ENCODE peak calls at places on chromosomes 11 and 22, in eight cellular contexts. G is fibroblast of villous mesenchyme, F is brain microvascular endothelial cell, N is Calu3, M is fibroblast of the aortic adventitia, S is HFFc6, D is fibroblast of pulmonary artery, Q is progenitor cell of endocrine pancreas. R is an unnamed sample.

GRCh38 chr22:41766476-41766875 is 34.0 kb upstream of the CCDC134 start:
- DNase-seq in M (no peak), D (no peak), N (no peak), Q (no peak), F (no peak), G (no peak), S (no peak), R (no peak)

GRCh38 chr11:87447606-87448005 is 409.9 kb downstream of the TMEM135 start:
- DNase-seq in S (no peak), D (no peak), Q (no peak), F (no peak), G (no peak), M (no peak), N (no peak), R (no peak)

GRCh38 chr22:49970528-49971231 is 10.1 kb downstream of the PIM3 start:
- DNase-seq in F (peak; percentile 87), N (peak; percentile 98), Q (peak; percentile 57), G (peak; percentile 96), D (peak; percentile 95), M (peak; percentile 88), S (peak; percentile 97), R (peak; percentile 75)

GRCh38 chr22:49779853-49780271 is 47.8 kb downstream of the BRD1 start:
- DNase-seq in Q (no peak), D (no peak), F (no peak), S (no peak), M (no peak), G (no peak), N (no peak), R (no peak)

GRCh38 chr11:117009905-117010605 is 88.2 kb downstream of the SIK3 start:
- DNase-seq in M (no peak), G (no peak), Q (no peak), N (no peak), S (no peak), F (no peak), D (no peak), R (no peak)

GRCh38 chr11:86713552-86713951 is 41.1 kb upstream of the ME3 start:
- DNase-seq in D (no peak), M (no peak), G (no peak), Q (no peak), F (no peak), N (no peak), S (no peak), R (no peak)

GRCh38 chr11:88178211-88178610 is 3.0 kb upstream of the RAB38 start:
- DNase-seq in D (peak; percentile 33), Q (no peak), G (peak; percentile 37), M (peak; percentile 74), F (peak; percentile 7), S (no peak), N (no peak), R (no peak)

GRCh38 chr11:76888989-76889388 is 28.3 kb downstream of the ACER3 start:
- DNase-seq in M (peak; percentile 43), Q (no peak), D (peak; percentile 31), S (no peak), G (peak; percentile 57), N (no peak), F (peak; percentile 67), R (no peak)

GRCh38 chr11:120344302-120345004 is 8.2 kb downstream of the ARHGEF12 start:
- DNase-seq in G (peak; percentile 92), Q (no peak), M (no peak), S (peak; percentile 40), F (peak; percentile 53), N (no peak), D (no peak), R (no peak)

GRCh38 chr22:46747646-46748045 is 9.6 kb upstream of the CERK start:
- DNase-seq in G (no peak), N (no peak), Q (no peak), D (no peak), S (no peak), M (no peak), F (no peak), R (no peak)

GRCh38 chr11:86513746-86514373 is 139.2 kb downstream of the CCDC81 start:
- DNase-seq in Q (no peak), N (no peak), G (no peak), M (no peak), D (no peak), S (no peak), F (no peak), R (no peak)

GRCh38 chr11:46588131-46588530 is 5.7 kb downstream of the AMBRA1 start:
- DNase-seq in F (no peak), G (no peak), Q (no peak), D (no peak), S (no peak), M (no peak), N (no peak), R (no peak)

GRCh38 chr11:20964985-20965384 is 295.6 kb downstream of the NELL1 start:
- DNase-seq in D (no peak), Q (no peak), F (no peak), G (no peak), S (no peak), M (peak; percentile 7), N (no peak), R (no peak)

GRCh38 chr11:20963596-20963995 is 294.2 kb downstream of the NELL1 start:
- DNase-seq in Q (no peak), S (no peak), M (peak; percentile 4), G (no peak), F (no peak), N (no peak), D (no peak), R (no peak)

GRCh38 chr11:20962581-20962980 is 293.2 kb downstream of the NELL1 start:
- DNase-seq in Q (no peak), G (no peak), S (no peak), D (no peak), F (no peak), N (no peak), M (peak; percentile 30), R (no peak)

GRCh38 chr11:20966489-20966888 is 297.1 kb downstream of the NELL1 start:
- DNase-seq in S (no peak), M (no peak), G (no peak), F (no peak), N (no peak), D (no peak), Q (no peak), R (no peak)
- TF ChIP-seq CTCF in S (no peak), M (no peak), G (no peak), F (no peak), N (no peak), D (no peak), Q (no peak), R (no peak)

GRCh38 chr11:32153747-32154146 is 62.9 kb downstream of the RCN1 start:
- DNase-seq in G (no peak), M (no peak), F (no peak), D (no peak), N (no peak), Q (no peak), S (no peak), R (no peak)

GRCh38 chr11:32152821-32153220 is 61.9 kb downstream of the RCN1 start:
- DNase-seq in M (no peak), N (no peak), S (no peak), D (no peak), G (no peak), F (no peak), Q (no peak), R (no peak)

GRCh38 chr11:32149748-32150147 is 58.9 kb downstream of the RCN1 start:
- DNase-seq in M (no peak), S (no peak), N (no peak), G (no peak), F (no peak), D (no peak), Q (no peak), R (no peak)

GRCh38 chr11:32151036-32151435 is 60.2 kb downstream of the RCN1 start:
- DNase-seq in M (no peak), S (no peak), F (no peak), Q (no peak), N (no peak), D (no peak), G (no peak), R (no peak)

DNA sequence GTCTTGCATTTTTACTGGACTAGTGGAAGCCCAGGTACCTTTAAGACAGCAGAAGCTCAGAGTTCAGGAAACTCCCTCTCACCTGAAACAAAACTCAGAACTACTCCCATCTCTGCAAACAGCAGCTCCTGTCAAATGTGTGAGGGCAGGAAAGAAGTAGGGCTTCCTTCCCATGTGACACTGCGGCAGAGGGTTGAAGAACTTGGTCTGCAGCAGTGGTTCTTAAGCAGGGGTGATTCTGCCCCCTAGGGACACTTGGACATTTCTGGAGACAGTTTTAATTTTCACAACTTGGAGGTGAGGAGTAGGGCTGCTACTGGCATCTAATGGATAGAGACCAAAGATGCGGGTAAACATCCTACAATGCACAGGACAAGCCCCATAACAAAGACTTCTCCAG is 63.4 kb downstream of the RCN1 start:
- DNase-seq in F (peak; percentile 54), M (peak; percentile 16), Q (no peak), N (peak; percentile 35), D (peak; percentile 54), S (peak; percentile 43), G (peak; percentile 60), R (no peak)
- TF ChIP-seq CTCF in F (peak; percentile 64), M (no peak), Q (peak; percentile 24), N (no peak), D (peak; percentile 34), S (peak; percentile 65), G (peak; percentile 51), R (no peak)

GRCh38 chr22:20247010-20247505 is 21.1 kb downstream of the RTN4R start:
- DNase-seq in N (no peak), D (no peak), G (peak; percentile 71), M (no peak), F (peak; percentile 75), S (peak; percentile 46), Q (no peak), R (no peak)
- TF ChIP-seq CTCF in N (no peak), D (no peak), G (no peak), M (no peak), F (no peak), S (peak; percentile 10), Q (no peak), R (no peak)

GRCh38 chr11:102317099-102317767 is at the start of gene BIRC3:
- DNase-seq in G (peak; percentile 91), F (peak; percentile 93), N (peak; percentile 90), D (peak; percentile 91), M (peak; percentile 95), S (peak; percentile 80), Q (peak; percentile 21), R (peak; percentile 48)
- TF ChIP-seq CTCF in G (peak; percentile 43), F (peak; percentile 54), N (no peak), D (peak; percentile 43), M (peak; percentile 48), S (peak; percentile 48), Q (peak; percentile 30), R (no peak)

GRCh38 chr11:134313821-134314607 is 17.8 kb upstream of the GLB1L2 start:
- DNase-seq in G (no peak), Q (no peak), F (no peak), N (no peak), D (no peak), S (no peak), M (no peak), R (no peak)
- TF ChIP-seq CTCF in G (no peak), Q (no peak), F (no peak), N (no peak), D (no peak), S (no peak), M (no peak), R (no peak)

R was measured in glutamatergic neuron.